ENCODE peak calls at places on chromosome 9, in four cellular contexts. X, K, Y and H are unnamed samples.

GRCh38 chr9:117782931-117783788 is 79.0 kb downstream of the TLR4 start:
- DNase-seq in X (peak; percentile 3), K (peak; percentile 81), Y (peak; percentile 23), H (peak; percentile 31)

GRCh38 chr9:110599468-110599867 is 19.9 kb upstream of the SVEP1 start:
- DNase-seq in X (no peak), K (peak; percentile 16), Y (no peak), H (no peak)

GRCh38 chr9:125908138-125908537 is 161.0 kb downstream of the PBX3 start:
- DNase-seq in X (no peak), K (no peak), Y (no peak), H (no peak)

GRCh38 chr9:34334916-34335315 is 5.5 kb downstream of the NUDT2 start:
- DNase-seq in X (no peak), K (no peak), Y (no peak), H (no peak)

GRCh38 chr9:17802249-17802857 is 223.5 kb downstream of the SH3GL2 start:
- DNase-seq in X (no peak), K (no peak), Y (no peak), H (no peak)

GRCh38 chr9:82538634-82539033 is 524.3 kb downstream of the RASEF start:
- DNase-seq in X (no peak), K (no peak), Y (no peak), H (no peak)

GRCh38 chr9:29778281-29778849 is 2205.1 kb upstream of the C9orf72 start:
- DNase-seq in X (no peak), K (no peak), Y (no peak), H (no peak)

GRCh38 chr9:94950040-94950732 is 223.7 kb downstream of the AOPEP start:
- DNase-seq in X (no peak), K (no peak), Y (no peak), H (no peak)

GRCh38 chr9:79382044-79382443 is 189.7 kb upstream of the TLE4 start:
- DNase-seq in X (no peak), K (no peak), Y (no peak), H (no peak)

GRCh38 chr9:108439967-108440366 is 415.8 kb downstream of the ACTL7B start:
- DNase-seq in X (no peak), K (no peak), Y (no peak), H (no peak)

GRCh38 chr9:97468658-97469448 is 32.6 kb upstream of the TMOD1 start:
- DNase-seq in X (peak; percentile 85), K (peak; percentile 77), Y (peak; percentile 67), H (peak; percentile 59)

GRCh38 chr9:34675874-34676273 is 13.4 kb upstream of the CCL27 start:
- DNase-seq in X (no peak), K (no peak), Y (no peak), H (no peak)

GRCh38 chr9:14277202-14277601 is 36.7 kb downstream of the NFIB start:
- DNase-seq in X (no peak), K (no peak), Y (no peak), H (no peak)

GRCh38 chr9:93677061-93677571 is 100.7 kb downstream of the PHF2 start:
- DNase-seq in X (no peak), K (peak; percentile 6), Y (no peak), H (no peak)

GRCh38 chr9:131739988-131740648 is at the start of gene RAPGEF1:
- DNase-seq in X (peak; percentile 75), K (peak; percentile 74), Y (no peak), H (no peak)

GRCh38 chr9:110183208-110184145 is 24.5 kb downstream of the C9orf152 start:
- DNase-seq in X (peak; percentile 76), K (peak; percentile 71), Y (peak; percentile 78), H (peak; percentile 25)

GRCh38 chr9:89440046-89440445 is 57.9 kb downstream of the SEMA4D start:
- DNase-seq in X (no peak), K (no peak), Y (no peak), H (no peak)

GRCh38 chr9:108551030-108551964 is 304.5 kb downstream of the ACTL7B start:
- DNase-seq in X (no peak), K (no peak), Y (no peak), H (no peak)

GRCh38 chr9:110775724-110776123 is 107.1 kb downstream of the MUSK start:
- DNase-seq in X (no peak), K (no peak), Y (no peak), H (no peak)

GRCh38 chr9:88993327-88993726 is 2.1 kb downstream of the S1PR3 start:
- DNase-seq in X (no peak), K (no peak), Y (peak; percentile 18), H (no peak)

GRCh38 chr9:124794902-124795491 is 18.1 kb downstream of the OLFML2A start:
- DNase-seq in X (peak; percentile 76), K (no peak), Y (peak; percentile 88), H (no peak)

GRCh38 chr9:99353408-99353807 is 131.3 kb downstream of the SEC61B start:
- DNase-seq in X (no peak), K (no peak), Y (no peak), H (no peak)

GRCh38 chr9:137076636-137077009 is 694 bp upstream of the UAP1L1 start:
- DNase-seq in X (no peak), K (peak; percentile 29), Y (no peak), H (no peak)

GRCh38 chr9:2916382-2916985 is 72.6 kb upstream of the PUM3 start:
- DNase-seq in X (no peak), K (no peak), Y (no peak), H (no peak)

GRCh38 chr9:23907343-23907742 is 81.3 kb upstream of the ELAVL2 start:
- DNase-seq in X (no peak), K (no peak), Y (no peak), H (no peak)

GRCh38 chr9:107439991-107440456 is 49.5 kb downstream of the KLF4 start:
- DNase-seq in X (no peak), K (no peak), Y (no peak), H (no peak)

GRCh38 chr9:126702501-126703329 is 89.0 kb downstream of the LMX1B start:
- DNase-seq in X (peak; percentile 55), K (peak; percentile 84), Y (no peak), H (no peak)

GRCh38 chr9:107020040-107020530 is 157.1 kb downstream of the ZNF462 start:
- DNase-seq in X (no peak), K (no peak), Y (no peak), H (peak; percentile 50)

GRCh38 chr9:16540996-16541668 is 329.3 kb downstream of the BNC2 start:
- DNase-seq in X (no peak), K (no peak), Y (no peak), H (no peak)

GRCh38 chr9:14322211-14323082 is 8.5 kb upstream of the NFIB start:
- DNase-seq in X (peak; percentile 92), K (peak; percentile 90), Y (peak; percentile 71), H (no peak)

GRCh38 chr9:73649552-73649951 is 497.9 kb downstream of the ANXA1 start:
- DNase-seq in X (no peak), K (no peak), Y (no peak), H (no peak)

GRCh38 chr9:95316274-95316673 is 1.2 kb downstream of the FANCC start:
- DNase-seq in X (peak; percentile 40), K (no peak), Y (no peak), H (no peak)

GRCh38 chr9:122075135-122076030 is 17.7 kb downstream of the TTLL11 start:
- DNase-seq in X (no peak), K (no peak), Y (no peak), H (no peak)
- TF ChIP-seq CREM in X (no peak), K (no peak), Y (no peak), H (no peak)

GRCh38 chr9:9998491-9999287 is 614.1 kb downstream of the PTPRD start:
- DNase-seq in X (no peak), K (no peak), Y (peak; percentile 4), H (no peak)
- TF ChIP-seq NR2C2 in X (no peak), K (no peak), Y (no peak), H (no peak)

DNA sequence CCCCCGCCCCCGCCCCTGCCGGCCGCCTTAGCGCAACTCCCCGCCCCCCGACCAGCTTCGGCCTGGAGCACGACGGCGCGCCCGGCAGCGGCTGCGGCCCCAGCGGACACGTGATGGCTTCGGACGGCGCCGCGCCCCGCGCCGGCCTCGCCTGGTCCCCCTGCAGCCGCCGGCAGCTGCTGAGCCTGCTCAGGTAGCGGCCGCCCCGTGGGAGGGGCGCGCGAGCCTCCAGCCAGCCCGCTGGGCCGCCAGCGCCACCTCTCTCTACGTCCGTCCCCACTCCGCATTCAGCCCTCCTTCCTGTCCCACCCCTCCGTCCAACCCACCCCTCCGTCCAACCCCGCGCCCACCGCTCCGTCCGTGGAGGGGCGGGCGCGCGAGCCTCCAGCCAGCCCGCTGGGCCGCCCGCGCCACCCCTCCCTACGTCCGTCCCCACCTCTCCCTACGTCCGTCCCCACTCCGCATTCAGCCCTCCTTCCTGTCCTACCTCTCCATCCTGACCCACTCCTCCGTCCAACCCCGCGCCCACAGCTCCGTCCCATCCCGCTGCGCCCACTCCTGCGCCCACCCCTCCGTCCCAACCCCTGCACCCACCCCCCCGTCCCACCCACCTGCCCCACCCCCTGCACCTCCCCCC is 6.5 kb downstream of the ADAMTS13 start:
- DNase-seq in X (peak; percentile 64), K (peak; percentile 72), Y (peak; percentile 12), H (no peak)
- TF ChIP-seq CREM in X (no peak), K (no peak), Y (no peak), H (no peak)

GRCh38 chr9:69499959-69500358 is 172.2 kb downstream of the APBA1 start:
- DNase-seq in X (no peak), K (peak; percentile 19), Y (no peak), H (no peak)
- TF ChIP-seq NR2C2 in X (no peak), K (no peak), Y (no peak), H (no peak)

DNA sequence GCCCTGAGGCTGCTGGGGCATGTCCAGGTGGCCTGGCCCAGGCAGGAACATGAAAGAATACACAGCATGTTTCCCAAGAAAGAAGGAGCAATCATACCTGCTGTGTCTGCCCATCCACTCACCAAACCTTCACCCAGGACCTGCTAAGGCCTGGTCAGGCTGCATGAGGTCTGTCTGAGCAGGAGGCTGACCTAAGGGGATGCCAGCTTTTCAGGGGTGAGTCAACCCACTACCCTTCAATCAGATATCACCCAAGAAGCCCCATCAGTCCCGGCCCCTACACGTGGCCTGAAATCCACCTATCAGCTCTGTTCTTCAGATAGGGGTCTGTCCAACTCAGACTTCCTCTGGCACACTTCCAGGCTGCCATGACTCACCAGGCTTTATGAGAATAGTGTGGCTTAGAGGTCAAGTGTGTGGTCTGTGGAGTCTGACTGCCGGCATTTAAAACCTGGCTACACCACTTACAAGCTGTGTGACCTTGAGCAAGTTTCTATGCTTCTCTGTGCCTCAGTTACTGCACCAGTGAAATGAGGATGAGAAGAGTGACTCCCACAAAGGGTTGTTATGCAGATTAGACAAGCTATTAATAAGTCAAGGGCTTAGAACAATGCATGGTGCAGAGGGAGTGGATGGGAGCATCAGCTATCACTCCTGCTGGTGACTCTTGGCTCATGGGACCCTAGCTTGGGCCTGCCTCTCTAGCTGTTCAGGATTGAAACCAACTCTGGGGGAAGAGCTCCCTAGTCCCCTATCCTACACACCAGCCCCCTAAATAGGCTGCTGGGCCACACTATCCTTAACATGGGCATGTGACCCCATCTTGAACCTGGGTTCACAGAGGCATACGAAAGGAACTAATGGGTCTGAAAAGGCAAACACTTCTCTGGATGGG is 130.3 kb downstream of the PAX5 start:
- DNase-seq in X (peak; percentile 57), K (no peak), Y (peak; percentile 12), H (peak; percentile 48)
- TF ChIP-seq CREM in X (no peak), K (no peak), Y (no peak), H (no peak)

GRCh38 chr9:120308495-120308894 is 271.5 kb downstream of the CDK5RAP2 start:
- DNase-seq in X (no peak), K (peak; percentile 25), Y (no peak), H (no peak)

GRCh38 chr9:120312031-120312430 is 267.9 kb downstream of the CDK5RAP2 start:
- DNase-seq in X (no peak), K (no peak), Y (no peak), H (no peak)

GRCh38 chr9:120306561-120306960 is 273.4 kb downstream of the CDK5RAP2 start:
- DNase-seq in X (no peak), K (no peak), Y (no peak), H (no peak)

GRCh38 chr9:120307599-120307998 is 272.4 kb downstream of the CDK5RAP2 start:
- DNase-seq in X (no peak), K (no peak), Y (no peak), H (no peak)

GRCh38 chr9:120310035-120310434 is 269.9 kb downstream of the CDK5RAP2 start:
- DNase-seq in X (no peak), K (no peak), Y (no peak), H (no peak)
- TF ChIP-seq NR2C2 in X (no peak), K (no peak), Y (no peak), H (no peak)